ENCODE peak calls at places on chromosomes 16 and 17, in nine cellular contexts. I is A549, N is BJ, U is heart left ventricle, G is body of pancreas, P is thoracic aorta, A is kidney epithelial cell, Z is astrocyte of the cerebellum, K is GM12865. V is an unnamed sample.

GRCh38 chr16:12089492-12090161 is 113.1 kb downstream of the SNX29 start:
- DNase-seq in P (peak), K (no peak), I (no peak), A (no peak), Z (no peak), N (no peak), U (no peak), G (peak), V (no peak)

GRCh38 chr17:4642286-4642685 is 808 bp upstream of the ALOX15 start:
- DNase-seq in A (no peak), U (no peak), G (no peak), K (no peak), I (no peak), Z (no peak), N (no peak), P (no peak), V (no peak)

GRCh38 chr17:32495347-32496253 is 8.8 kb downstream of the CDK5R1 start:
- DNase-seq in I (no peak), U (peak), N (no peak), G (no peak), P (no peak), A (no peak), K (no peak), Z (no peak), V (no peak)

GRCh38 chr17:81651692-81652091 is 4.7 kb downstream of the PDE6G start:
- DNase-seq in U (no peak), Z (peak), A (peak), N (peak), K (no peak), I (peak), P (no peak), G (peak), V (no peak)

GRCh38 chr17:20263595-20263994 is 203.7 kb downstream of the LGALS9B start:
- DNase-seq in K (no peak), U (no peak), P (no peak), G (no peak), I (peak), N (peak), Z (no peak), A (no peak), V (no peak)

GRCh38 chr17:14429084-14429483 is 128.2 kb downstream of the HS3ST3B1 start:
- DNase-seq in U (no peak), N (no peak), I (no peak), Z (no peak), G (no peak), P (no peak), K (no peak), A (no peak), V (no peak)

GRCh38 chr17:57293077-57293476 is 36.8 kb downstream of the MSI2 start:
- DNase-seq in I (no peak), N (no peak), P (no peak), U (peak), Z (no peak), K (no peak), A (peak), G (peak), V (no peak)

GRCh38 chr16:54934536-54935410 is 4.1 kb downstream of the IRX5 start:
- DNase-seq in I (no peak), A (no peak), P (no peak), K (no peak), U (peak), Z (no peak), G (no peak), N (no peak), V (no peak)

GRCh38 chr17:8713878-8714277 is 30.8 kb downstream of the CCDC42 start:
- DNase-seq in N (no peak), K (no peak), I (no peak), G (no peak), U (no peak), A (no peak), Z (no peak), P (no peak), V (no peak)

GRCh38 chr17:75950850-75951554 is 10.2 kb upstream of the FBF1 start:
- DNase-seq in I (no peak), U (no peak), G (no peak), K (no peak), A (no peak), Z (peak), P (no peak), N (no peak), V (no peak)

GRCh38 chr17:27853121-27853520 is 40.0 kb downstream of the LYRM9 start:
- DNase-seq in I (no peak), P (no peak), A (no peak), Z (no peak), G (no peak), U (no peak), N (no peak), K (no peak), V (no peak)

GRCh38 chr17:3965123-3965800 is 1.0 kb upstream of the ATP2A3 start:
- DNase-seq in A (no peak), N (no peak), P (no peak), Z (no peak), I (peak), K (peak), G (peak), U (peak), V (no peak)

GRCh38 chr17:65774787-65775186 is 213.3 kb upstream of the AXIN2 start:
- DNase-seq in P (no peak), Z (no peak), K (no peak), A (no peak), G (no peak), I (no peak), U (no peak), N (no peak), V (no peak)

GRCh38 chr17:32111141-32111771 is 31.0 kb upstream of the RHOT1 start:
- DNase-seq in A (no peak), G (peak), K (peak), P (peak), Z (peak), U (peak), I (peak), N (no peak), V (no peak)

GRCh38 chr17:35057332-35057915 is 6.1 kb downstream of the RFFL start:
- DNase-seq in N (no peak), G (no peak), I (no peak), P (no peak), U (no peak), A (no peak), Z (no peak), K (no peak), V (no peak)

GRCh38 chr16:76235426-76235825 is 41.8 kb upstream of the CNTNAP4 start:
- DNase-seq in A (no peak), K (no peak), I (no peak), U (no peak), N (no peak), Z (no peak), P (no peak), G (no peak), V (no peak)

GRCh38 chr17:31487063-31487647 is 95.7 kb downstream of the RAB11FIP4 start:
- DNase-seq in I (no peak), P (no peak), A (no peak), G (no peak), N (no peak), U (no peak), K (no peak), Z (no peak), V (no peak)

GRCh38 chr16:12613131-12613991 is 190.3 kb downstream of the CPPED1 start:
- DNase-seq in Z (peak), A (peak), K (peak), P (no peak), I (peak), G (no peak), N (peak), U (no peak), V (peak)

GRCh38 chr17:27762527-27763305 is 37.6 kb downstream of the NOS2 start:
- DNase-seq in I (peak), A (no peak), G (no peak), K (peak), N (no peak), Z (no peak), P (no peak), U (no peak), V (no peak)

GRCh38 chr17:83010323-83011200 is 68.8 kb upstream of the METRNL start:
- DNase-seq in K (no peak), Z (no peak), U (no peak), N (no peak), G (no peak), I (no peak), A (no peak), P (no peak), V (no peak)

GRCh38 chr16:49755291-49755611 is 100.7 kb downstream of the ZNF423 start:
- DNase-seq in U (peak), P (no peak), N (no peak), G (no peak), I (peak), Z (peak), A (peak), K (no peak), V (no peak)

GRCh38 chr16:48446534-48446920 is 61.3 kb upstream of the SIAH1 start:
- DNase-seq in U (no peak), Z (no peak), K (no peak), A (no peak), I (no peak), G (no peak), P (no peak), N (no peak), V (no peak)

GRCh38 chr16:11757671-11758545 is 15.3 kb upstream of the TXNDC11 start:
- DNase-seq in G (no peak), N (no peak), A (no peak), I (peak), Z (peak), K (no peak), U (no peak), P (no peak), V (no peak)

GRCh38 chr17:45430738-45431530 is 1.7 kb downstream of the ARHGAP27 start:
- DNase-seq in K (peak), G (peak), A (no peak), I (no peak), U (no peak), Z (no peak), P (no peak), N (no peak), V (no peak)

GRCh38 chr17:59001158-59001814 is 105.4 kb downstream of the TRIM37 start:
- DNase-seq in P (no peak), A (peak), N (peak), I (peak), U (peak), K (peak), Z (no peak), G (peak), V (no peak)

GRCh38 chr17:73901661-73902415 is 257.6 kb upstream of the SDK2 start:
- DNase-seq in P (no peak), A (no peak), I (no peak), K (no peak), N (no peak), G (peak), U (peak), Z (no peak), V (peak)

GRCh38 chr16:13453325-13453724 is 466.6 kb upstream of the ERCC4 start:
- DNase-seq in Z (no peak), A (no peak), N (no peak), I (no peak), K (peak), U (no peak), P (no peak), G (peak), V (no peak)

GRCh38 chr17:74907012-74907411 is 13.6 kb upstream of the FADS6 start:
- DNase-seq in P (no peak), G (no peak), I (no peak), A (no peak), U (no peak), K (no peak), Z (no peak), N (no peak), V (no peak)

GRCh38 chr17:48632579-48633265 is 6.6 kb upstream of the HOXB9 start:
- DNase-seq in G (no peak), A (no peak), I (no peak), P (no peak), N (no peak), K (no peak), Z (no peak), U (no peak), V (no peak)

GRCh38 chr16:64152010-64152767 is 969.7 kb downstream of the CDH11 start:
- DNase-seq in U (no peak), K (no peak), A (no peak), G (no peak), N (peak), P (no peak), Z (no peak), I (no peak), V (no peak)

GRCh38 chr17:42363767-42364585 is 24.3 kb downstream of the STAT3 start:
- DNase-seq in G (no peak), Z (peak), A (no peak), P (no peak), N (no peak), K (no peak), U (no peak), I (no peak), V (no peak)

GRCh38 chr17:47687748-47688147 is 6.2 kb upstream of the TBKBP1 start:
- DNase-seq in P (no peak), U (no peak), A (no peak), N (no peak), K (no peak), Z (no peak), I (no peak), G (no peak), V (no peak)

GRCh38 chr16:25256821-25257503 is 683 bp downstream of the ZKSCAN2 start:
- DNase-seq in K (no peak), N (no peak), P (no peak), A (peak), I (peak), Z (no peak), U (no peak), G (no peak), V (peak)

GRCh38 chr16:57535680-57536305 is 578 bp downstream of the CCDC102A start:
- DNase-seq in G (peak), U (peak), K (peak), N (peak), I (peak), P (peak), A (peak), Z (peak), V (peak)

GRCh38 chr16:49780436-49780835 is 75.5 kb downstream of the ZNF423 start:
- DNase-seq in U (no peak), I (no peak), A (no peak), P (no peak), G (no peak), N (no peak), K (no peak), Z (no peak), V (no peak)

GRCh38 chr17:66715745-66716156 is 119.2 kb upstream of the CACNG5 start:
- DNase-seq in I (peak), P (no peak), Z (peak), K (peak), U (no peak), N (no peak), G (peak), A (peak), V (no peak)

GRCh38 chr17:41067281-41067680 is 1.6 kb upstream of the KRTAP2-4 start:
- DNase-seq in Z (no peak), K (no peak), A (no peak), G (no peak), N (peak), P (no peak), I (no peak), U (no peak), V (no peak)
- TF ChIP-seq CTCF in Z (no peak), K (no peak), A (no peak), G (no peak), N (no peak), P (no peak), I (no peak), U (no peak), V (no peak)

DNA sequence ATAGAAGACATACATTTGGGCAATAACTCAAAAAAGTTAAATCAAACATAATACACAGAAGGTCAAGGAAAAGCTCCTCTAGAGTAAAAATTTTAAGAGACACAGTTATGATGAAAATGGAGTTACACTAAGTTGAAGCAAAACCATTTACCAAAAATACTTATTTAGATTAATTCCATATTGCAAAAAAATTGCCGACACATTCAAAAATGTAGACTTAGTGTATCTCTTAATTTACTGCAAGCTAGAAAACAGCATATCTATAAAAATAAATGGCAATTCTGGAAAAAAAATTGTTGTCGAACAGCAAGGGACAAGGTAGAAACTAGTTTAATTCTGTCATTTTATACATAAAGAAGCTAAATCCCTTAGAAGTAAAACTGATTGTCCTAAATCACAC is 248.7 kb upstream of the KIF2B start:
- DNase-seq in G (no peak), I (no peak), Z (no peak), P (no peak), A (no peak), U (no peak), K (no peak), N (no peak), V (no peak)
- H3K4me3 ChIP-seq in G (no peak), I (no peak), Z (no peak), P (no peak), A (no peak), U (no peak), K (no peak), N (no peak), V (no peak)

DNA sequence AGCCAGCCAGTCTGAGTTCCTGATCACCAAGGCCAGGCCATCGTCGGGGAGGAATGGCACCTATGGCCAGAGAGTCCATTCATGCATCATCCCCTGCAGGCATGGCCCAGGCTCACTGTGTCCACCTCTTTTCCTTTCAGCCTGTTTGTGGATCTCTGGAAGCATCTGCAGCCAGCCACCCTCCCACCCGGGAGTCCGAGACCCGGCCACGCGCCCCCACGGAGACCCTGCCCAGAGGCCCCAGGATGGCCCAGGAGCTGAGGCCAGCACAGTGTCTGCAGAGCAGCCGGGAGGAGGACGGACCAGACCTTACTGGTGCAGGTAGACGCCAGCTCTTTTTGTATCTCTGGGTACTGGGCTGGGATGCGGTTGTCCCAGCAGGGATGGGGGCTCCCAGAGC is 245.1 kb upstream of the CIBAR2 start:
- DNase-seq in Z (no peak), N (no peak), K (no peak), G (no peak), A (no peak), I (no peak), U (no peak), P (no peak), V (no peak)
- TF ChIP-seq CTCF in Z (no peak), N (no peak), K (no peak), G (no peak), A (no peak), I (no peak), U (no peak), P (no peak), V (no peak)

GRCh38 chr16:89300311-89300975 is 82.9 kb downstream of the ZNF778 start:
- DNase-seq in N (no peak), K (no peak), U (peak), P (no peak), I (peak), G (peak), Z (no peak), A (no peak), V (peak)

GRCh38 chr16:89304181-89304851 is 86.8 kb downstream of the ZNF778 start:
- DNase-seq in P (no peak), I (no peak), G (no peak), N (no peak), Z (no peak), U (no peak), K (peak), A (no peak), V (no peak)

GRCh38 chr16:89304941-89305705 is 87.6 kb downstream of the ZNF778 start:
- DNase-seq in Z (no peak), A (no peak), K (no peak), G (no peak), N (no peak), P (no peak), U (no peak), I (no peak), V (no peak)

GRCh38 chr16:89300976-89301360 is 83.5 kb downstream of the ZNF778 start:
- DNase-seq in Z (no peak), P (no peak), U (no peak), G (no peak), A (no peak), K (no peak), N (no peak), I (no peak), V (no peak)

DNA sequence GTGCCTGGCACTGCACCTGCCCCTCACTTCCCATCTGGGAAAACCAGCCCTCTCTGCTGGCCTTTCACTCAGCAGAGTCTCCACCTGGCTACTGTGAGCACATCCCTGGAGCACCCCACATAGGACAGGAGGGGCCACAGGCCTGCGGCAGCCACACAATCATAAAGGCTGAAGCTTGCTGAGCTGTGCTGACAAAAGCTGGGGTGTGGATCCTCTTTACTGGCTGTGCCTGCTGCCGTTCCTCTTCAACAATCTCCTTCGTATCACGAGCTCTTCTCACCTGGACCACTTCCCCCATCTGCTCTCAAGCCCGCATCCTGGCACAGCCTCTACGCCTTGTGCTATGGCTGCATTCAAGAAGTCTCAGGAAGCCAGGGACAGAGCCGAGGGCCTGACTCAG is 86.1 kb downstream of the ZNF778 start:
- DNase-seq in K (no peak), Z (no peak), A (no peak), N (no peak), G (no peak), P (no peak), U (no peak), I (no peak), V (no peak)
- H3K4me3 ChIP-seq in K (no peak), Z (no peak), A (no peak), N (no peak), G (no peak), P (no peak), U (no peak), I (no peak), V (no peak)

V was measured in coronary artery.